ENCODE peak calls at places on chromosomes 7 and 10, in seven cellular contexts. R is fibroblast of pulmonary artery, Y is cardiac fibroblast, G is aorta, N is left lung, P is upper lobe of left lung, A is SK-N-SH. V is an unnamed sample.

GRCh38 chr10:28432210-28432676 is 100.7 kb upstream of the WAC start:
- DNase-seq in A (peak), P (peak), N (no peak), R (peak), Y (peak), G (no peak), V (no peak)

GRCh38 chr7:111697771-111698170 is 135.5 kb upstream of the IMMP2L start:
- DNase-seq in R (no peak), Y (no peak), G (no peak), N (no peak), P (no peak), A (no peak), V (no peak)

GRCh38 chr10:103273026-103273425 is 3.9 kb upstream of the INA start:
- DNase-seq in G (peak), P (no peak), Y (peak), A (no peak), N (no peak), R (peak), V (peak)

GRCh38 chr10:29157321-29157720 is 131.5 kb upstream of the LYZL1 start:
- DNase-seq in G (no peak), R (no peak), A (no peak), Y (no peak), N (no peak), P (no peak), V (no peak)

GRCh38 chr7:106417273-106417902 is 132.6 kb upstream of the NAMPT start:
- DNase-seq in Y (no peak), P (no peak), R (peak), G (no peak), N (no peak), A (no peak), V (no peak)

GRCh38 chr10:79336276-79336675 is 11.0 kb upstream of the PPIF start:
- DNase-seq in Y (no peak), R (no peak), A (no peak), P (no peak), N (no peak), G (no peak), V (no peak)

GRCh38 chr7:68470836-68471235 is 1127.4 kb upstream of the AUTS2 start:
- DNase-seq in P (no peak), G (no peak), N (no peak), Y (no peak), A (no peak), R (no peak), V (no peak)

GRCh38 chr7:113548561-113548960 is 370.2 kb downstream of the PPP1R3A start:
- DNase-seq in A (no peak), Y (no peak), G (no peak), N (no peak), R (no peak), P (no peak), V (no peak)

GRCh38 chr10:2201534-2202104 is 464.3 kb upstream of the ADARB2 start:
- DNase-seq in A (no peak), G (no peak), Y (no peak), R (no peak), N (no peak), P (no peak), V (no peak)

GRCh38 chr7:99030145-99030856 is 113.6 kb downstream of the SMURF1 start:
- DNase-seq in R (peak), Y (peak), P (no peak), A (no peak), G (no peak), N (no peak), V (peak)

GRCh38 chr7:49400891-49401550 is 372.4 kb upstream of the VWC2 start:
- DNase-seq in Y (no peak), A (no peak), N (no peak), R (no peak), P (no peak), G (no peak), V (no peak)

GRCh38 chr7:107972075-107972482 is 30.9 kb downstream of the LAMB1 start:
- DNase-seq in P (no peak), N (no peak), R (peak), Y (peak), G (no peak), A (peak), V (no peak)

GRCh38 chr10:57786850-57787750 is 480.6 kb downstream of the IPMK start:
- DNase-seq in N (no peak), P (no peak), Y (no peak), A (no peak), G (no peak), R (no peak), V (no peak)
- H3K4me3 ChIP-seq in N (no peak), P (no peak), Y (no peak), A (no peak), G (no peak), R (no peak), V (no peak)

GRCh38 chr10:230758-231157 is 95.5 kb downstream of the ZMYND11 start:
- DNase-seq in P (no peak), R (no peak), Y (no peak), N (no peak), A (peak), G (no peak), V (no peak)

GRCh38 chr10:234708-235406 is 99.6 kb downstream of the ZMYND11 start:
- DNase-seq in G (no peak), N (no peak), Y (no peak), R (no peak), A (no peak), P (no peak), V (no peak)

GRCh38 chr10:232061-232460 is 96.8 kb downstream of the ZMYND11 start:
- DNase-seq in N (no peak), A (no peak), Y (no peak), R (no peak), P (no peak), G (no peak), V (no peak)

GRCh38 chr10:235921-236320 is 100.7 kb downstream of the ZMYND11 start:
- DNase-seq in A (no peak), P (no peak), Y (no peak), N (no peak), G (no peak), R (peak), V (no peak)

DNA sequence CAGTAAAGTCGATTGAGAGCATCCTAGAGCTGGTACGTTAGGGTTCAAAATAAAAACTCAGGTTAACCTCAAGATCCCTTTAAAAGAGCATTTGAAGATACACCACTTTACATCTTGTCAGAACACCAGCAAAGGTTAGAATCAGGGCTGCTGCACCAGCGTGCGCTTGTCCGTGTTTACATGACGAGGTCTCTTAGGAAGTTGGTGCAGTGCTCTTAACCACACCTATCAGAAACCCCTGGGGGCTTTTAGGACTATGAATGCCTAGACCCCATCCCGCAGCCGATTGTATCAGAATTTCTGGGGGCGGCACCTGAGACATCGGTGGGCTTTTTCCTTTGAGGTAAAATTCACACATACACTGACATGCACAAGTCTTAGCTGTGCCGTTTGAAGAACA is 97.6 kb downstream of the ZMYND11 start:
- DNase-seq in G (no peak), N (no peak), R (no peak), P (no peak), Y (no peak), A (no peak), V (no peak)
- H3K4me3 ChIP-seq in G (no peak), N (no peak), R (no peak), P (no peak), Y (no peak), A (no peak), V (no peak)

GRCh38 chr10:117551322-117552155 is 9.0 kb downstream of the EMX2 start:
- DNase-seq in G (no peak), R (no peak), Y (no peak), P (no peak), A (no peak), N (no peak), V (no peak)

GRCh38 chr10:117552156-117552620 is 9.6 kb downstream of the EMX2 start:
- DNase-seq in G (no peak), R (no peak), N (no peak), P (no peak), Y (no peak), A (no peak), V (no peak)

GRCh38 chr10:117553171-117553814 is 10.7 kb downstream of the EMX2 start:
- DNase-seq in G (peak), P (no peak), A (no peak), N (no peak), R (no peak), Y (no peak), V (no peak)

GRCh38 chr10:117553815-117554172 is 11.2 kb downstream of the EMX2 start:
- DNase-seq in A (no peak), G (no peak), N (no peak), P (no peak), R (no peak), Y (no peak), V (no peak)

DNA sequence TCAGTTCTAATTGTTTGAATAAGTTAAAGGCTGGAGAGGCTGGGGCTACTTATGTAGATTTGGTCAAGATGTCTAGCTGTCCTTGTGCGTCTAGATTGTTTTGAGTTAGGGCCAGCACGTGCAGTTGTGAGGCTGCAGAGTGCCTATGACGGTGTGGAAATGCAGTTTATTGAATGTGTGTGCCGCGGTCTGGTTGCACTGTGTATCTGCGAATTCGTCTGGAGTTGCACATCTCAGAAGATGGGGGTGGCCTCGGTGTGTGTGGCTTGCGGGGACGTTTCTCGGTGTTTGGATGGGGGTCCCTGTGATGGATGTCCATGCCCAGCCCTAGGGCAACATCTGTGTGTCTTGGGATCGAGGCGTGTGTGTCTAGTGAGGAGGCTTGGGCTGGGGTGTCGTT is 10.2 kb downstream of the EMX2 start:
- DNase-seq in Y (no peak), R (no peak), G (peak), P (no peak), A (no peak), N (no peak), V (no peak)
- H3K4me3 ChIP-seq in Y (no peak), R (no peak), G (no peak), P (no peak), A (no peak), N (no peak), V (peak)

GRCh38 chr10:72320676-72321247 is 34.0 kb downstream of the DNAJB12 start:
- DNase-seq in P (peak), N (no peak), A (peak), Y (peak), R (peak), G (peak), V (peak)
- H3K4me3 ChIP-seq in P (no peak), N (no peak), A (no peak), Y (no peak), R (peak), G (no peak), V (no peak)

GRCh38 chr7:93569189-93569588 is 5.3 kb downstream of the CALCR start:
- DNase-seq in Y (no peak), N (no peak), G (no peak), A (no peak), P (no peak), R (no peak), V (no peak)

GRCh38 chr7:93575555-93576397 is 1.3 kb upstream of the CALCR start:
- DNase-seq in Y (no peak), R (no peak), N (peak), G (no peak), A (peak), P (no peak), V (no peak)

GRCh38 chr7:93578762-93579161 is 4.2 kb upstream of the CALCR start:
- DNase-seq in N (no peak), R (no peak), Y (no peak), G (no peak), P (no peak), A (no peak), V (no peak)

GRCh38 chr7:93574646-93575554 is at the start of gene CALCR:
- DNase-seq in N (peak), G (no peak), R (no peak), A (peak), P (no peak), Y (no peak), V (no peak)

GRCh38 chr7:93574269-93574645 is 267 bp downstream of the CALCR start:
- DNase-seq in N (peak), R (no peak), Y (no peak), G (no peak), P (no peak), A (peak), V (no peak)
- H3K4me3 ChIP-seq in N (no peak), R (no peak), Y (no peak), G (no peak), P (peak), A (peak), V (peak)